ENCODE peak calls at places on chromosomes 7 and 10, in four cellular contexts. V, K, D and C are unnamed samples.

GRCh38 chr10:3126741-3127342 is 45.7 kb downstream of the PITRM1 start:
- DNase-seq in V (no peak), K (no peak), D (no peak), C (peak)

GRCh38 chr10:3782099-3782455 is 2.9 kb downstream of the KLF6 start:
- DNase-seq in V (no peak), K (peak), D (no peak), C (no peak)

GRCh38 chr10:17562572-17562971 is 54.6 kb downstream of the HACD1 start:
- DNase-seq in V (no peak), K (no peak), D (peak), C (no peak)

GRCh38 chr7:93203496-93203895 is 22.8 kb downstream of the HEPACAM2 start:
- DNase-seq in V (peak), K (no peak), D (no peak), C (no peak)

GRCh38 chr7:39069046-39069445 is 91.3 kb downstream of the POU6F2 start:
- DNase-seq in V (no peak), K (no peak), D (no peak), C (no peak)

GRCh38 chr7:5289345-5289744 is 6.6 kb downstream of the SLC29A4 start:
- DNase-seq in V (no peak), K (no peak), D (no peak), C (no peak)

GRCh38 chr10:125768217-125768616 is 7.4 kb downstream of the MMP21 start:
- DNase-seq in V (no peak), K (no peak), D (no peak), C (peak)

GRCh38 chr10:79391231-79392019 is 44.2 kb downstream of the PPIF start:
- DNase-seq in V (no peak), K (no peak), D (no peak), C (no peak)

GRCh38 chr7:107294182-107294581 is 125.4 kb downstream of the HBP1 start:
- DNase-seq in V (no peak), K (no peak), D (no peak), C (no peak)

GRCh38 chr10:15369642-15370211 is 1.4 kb downstream of the FAM171A1 start:
- DNase-seq in V (no peak), K (no peak), D (no peak), C (peak)